ENCODE peak calls at places on chromosome 18, in seven cellular contexts. R is IMR-90, M is upper lobe of right lung, D is brain microvascular endothelial cell, C is HepG2, X is K562, V is fibroblast of lung. Q is an unnamed sample.

GRCh38 chr18:51128533-51128932 is 68.9 kb downstream of the MEX3C start:
- DNase-seq in R (no peak), M (no peak), D (no peak), C (no peak), X (no peak), V (no peak), Q (no peak)

GRCh38 chr18:23982154-23983071 is 32.1 kb upstream of the TTC39C start:
- DNase-seq in R (peak), M (no peak), D (peak), C (no peak), X (no peak), V (peak), Q (peak)

GRCh38 chr18:35478520-35479435 is 19.0 kb downstream of the INO80C start:
- DNase-seq in R (peak), M (no peak), D (peak), C (peak), X (peak), V (peak), Q (no peak)

GRCh38 chr18:12586956-12587355 is 71.0 kb downstream of the SPIRE1 start:
- DNase-seq in R (no peak), M (no peak), D (no peak), C (no peak), X (no peak), V (no peak), Q (no peak)

GRCh38 chr18:13574355-13574754 is 152.0 kb downstream of the FAM210A start:
- DNase-seq in R (no peak), M (no peak), D (no peak), C (no peak), X (no peak), V (no peak), Q (peak)

GRCh38 chr18:46042571-46043123 is 29.4 kb downstream of the PSTPIP2 start:
- DNase-seq in R (peak), M (no peak), D (no peak), C (no peak), X (no peak), V (peak), Q (no peak)

GRCh38 chr18:56799756-56800155 is 148.6 kb downstream of the WDR7 start:
- DNase-seq in R (peak), M (no peak), D (no peak), C (no peak), X (no peak), V (peak), Q (no peak)

GRCh38 chr18:22434973-22435608 is 17.4 kb upstream of the CTAGE1 start:
- DNase-seq in R (peak), M (no peak), D (peak), C (no peak), X (peak), V (peak), Q (no peak)

GRCh38 chr18:45745817-45746461 is 22.0 kb downstream of the SLC14A1 start:
- DNase-seq in R (no peak), M (no peak), D (no peak), C (no peak), X (no peak), V (no peak), Q (no peak)

GRCh38 chr18:25239636-25240468 is 112.1 kb downstream of the ZNF521 start:
- DNase-seq in R (peak), M (no peak), D (no peak), C (no peak), X (peak), V (peak), Q (no peak)

GRCh38 chr18:50307738-50308470 is 20.4 kb upstream of the CXXC1 start:
- DNase-seq in R (peak), M (peak), D (peak), C (peak), X (peak), V (peak), Q (peak)

GRCh38 chr18:46755315-46756171 is 1.3 kb downstream of the ST8SIA5 start:
- DNase-seq in R (no peak), M (no peak), D (no peak), C (no peak), X (no peak), V (no peak), Q (no peak)

GRCh38 chr18:68103561-68103960 is 587.0 kb upstream of the DSEL start:
- DNase-seq in R (no peak), M (no peak), D (no peak), C (no peak), X (no peak), V (no peak), Q (no peak)

GRCh38 chr18:39371996-39372395 is 1806.4 kb upstream of the CELF4 start:
- DNase-seq in R (no peak), M (no peak), D (no peak), C (no peak), X (no peak), V (no peak), Q (no peak)

GRCh38 chr18:61738042-61738441 is 154.8 kb downstream of the RNF152 start:
- DNase-seq in R (no peak), M (no peak), D (no peak), C (no peak), X (no peak), V (no peak), Q (peak)

GRCh38 chr18:7291046-7291445 is 60.2 kb downstream of the LRRC30 start:
- DNase-seq in R (no peak), M (no peak), D (no peak), C (no peak), X (no peak), V (no peak), Q (no peak)

GRCh38 chr18:47801817-47802216 is 128.6 kb downstream of the SMAD2 start:
- DNase-seq in R (no peak), M (no peak), D (no peak), C (no peak), X (no peak), V (no peak), Q (no peak)

GRCh38 chr18:23614891-23615290 is 28.6 kb upstream of the NPC1 start:
- DNase-seq in R (no peak), M (no peak), D (no peak), C (no peak), X (no peak), V (no peak), Q (no peak)

GRCh38 chr18:28041366-28041765 is 135.6 kb downstream of the CDH2 start:
- DNase-seq in R (peak), M (no peak), D (peak), C (no peak), X (no peak), V (peak), Q (no peak)

GRCh38 chr18:75854174-75854573 is 426.7 kb upstream of the SMIM21 start:
- DNase-seq in R (no peak), M (no peak), D (no peak), C (peak), X (peak), V (no peak), Q (no peak)

GRCh38 chr18:74498712-74499629 is 2.8 kb downstream of the CNDP2 start:
- DNase-seq in R (no peak), M (peak), D (no peak), C (no peak), X (peak), V (peak), Q (no peak)
- H3K4me3 ChIP-seq in R (no peak), M (peak), D (no peak), C (no peak), X (peak), V (no peak), Q (no peak)

DNA sequence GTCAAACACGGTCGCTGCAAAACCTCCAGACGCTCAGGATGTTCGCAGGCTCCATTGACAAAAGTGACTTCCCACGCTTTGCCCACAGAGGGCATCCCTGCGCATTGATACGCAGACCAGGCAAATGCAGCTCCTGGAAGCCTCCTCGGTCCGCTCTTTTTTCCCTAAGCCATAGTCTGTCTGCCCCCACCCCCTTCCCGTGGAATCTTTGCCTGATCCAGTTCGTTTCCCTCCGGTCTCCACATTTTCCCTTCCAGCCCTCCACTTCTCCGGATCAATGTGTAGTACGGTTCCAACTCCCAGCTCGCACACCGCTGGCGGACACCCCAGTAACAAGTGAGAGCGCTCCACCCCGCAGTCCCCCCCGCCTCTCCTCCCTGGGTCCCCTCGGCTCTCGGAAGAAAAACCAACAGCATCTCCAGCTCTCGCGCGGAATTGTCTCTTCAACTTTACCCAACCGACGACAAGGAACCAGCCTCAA is at the start of gene DCC:
- DNase-seq in R (peak), M (no peak), D (peak), C (peak), X (peak), V (peak), Q (no peak)
- TF ChIP-seq CTCF in R (peak), M (peak), D (peak), C (peak), X (no peak), V (peak), Q (no peak)

DNA sequence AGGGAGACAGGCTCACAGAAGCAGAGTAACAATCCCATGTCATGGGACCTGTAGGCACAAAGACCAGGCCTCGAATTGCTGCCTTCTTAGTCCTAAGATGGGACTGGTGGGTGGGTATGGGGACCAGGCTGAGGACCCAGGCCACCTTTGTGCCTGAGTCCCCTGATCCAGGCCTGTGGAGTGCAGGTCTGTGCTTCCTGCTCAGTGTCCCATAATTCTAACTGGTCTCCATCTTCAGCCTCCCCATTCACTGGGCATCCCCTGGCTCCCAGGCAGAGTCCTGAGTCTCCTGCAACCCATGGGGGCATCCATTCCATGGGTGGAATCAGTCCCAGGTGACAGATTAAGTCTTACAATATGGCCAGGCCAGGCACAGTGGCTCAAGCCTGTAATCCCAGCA is 83.9 kb downstream of the SMAD7 start:
- DNase-seq in R (no peak), M (no peak), D (no peak), C (no peak), X (no peak), V (no peak), Q (no peak)
- H3K27ac ChIP-seq in R (no peak), M (no peak), D (no peak), C (no peak), X (no peak), V (no peak), Q (no peak)

DNA sequence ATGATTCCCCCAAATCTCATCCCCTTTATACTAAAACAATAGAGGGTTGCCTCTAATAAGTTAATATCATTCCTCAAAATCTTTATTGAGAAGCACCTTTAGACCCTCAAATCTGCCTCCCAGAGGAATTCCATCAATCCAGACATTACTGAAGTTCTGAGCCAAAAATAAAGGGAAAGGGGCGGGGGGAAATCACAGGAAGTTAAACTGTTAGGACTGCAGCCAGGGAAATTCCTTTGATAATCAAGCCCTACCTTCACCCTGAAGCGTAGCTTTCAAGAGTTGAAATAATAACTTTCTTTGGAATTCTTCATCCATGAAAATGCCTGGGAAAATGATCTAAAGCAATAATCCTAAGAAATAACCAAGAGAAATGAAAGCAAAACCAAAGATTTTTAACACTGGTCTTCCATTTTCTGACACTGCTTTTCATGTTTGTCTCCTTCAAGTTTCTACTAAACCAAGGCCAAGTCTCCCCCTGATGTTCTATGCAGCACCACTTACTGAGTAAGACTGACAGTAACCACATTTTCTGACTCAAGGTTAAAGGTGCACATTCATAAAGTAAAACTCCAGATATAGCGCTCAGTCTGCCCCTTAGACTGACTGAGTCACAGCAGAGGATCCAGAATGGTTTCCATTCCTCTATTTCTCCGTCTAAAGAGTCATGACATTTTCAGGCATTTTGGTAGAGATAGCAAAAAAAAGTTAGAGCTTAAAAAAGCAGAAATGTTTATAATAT is 78.2 kb downstream of the TCF4 start:
- DNase-seq in R (peak), M (no peak), D (peak), C (no peak), X (peak), V (peak), Q (no peak)
- H3K4me3 ChIP-seq in R (peak), M (peak), D (peak), C (no peak), X (no peak), V (peak), Q (peak)

GRCh38 chr18:34350778-34351177 is 126.1 kb upstream of the NOL4 start:
- DNase-seq in R (no peak), M (peak), D (no peak), C (no peak), X (no peak), V (no peak), Q (no peak)

GRCh38 chr18:34357944-34358580 is 133.3 kb upstream of the NOL4 start:
- DNase-seq in R (no peak), M (no peak), D (no peak), C (no peak), X (no peak), V (no peak), Q (no peak)

GRCh38 chr18:34354351-34354750 is 129.6 kb upstream of the NOL4 start:
- DNase-seq in R (no peak), M (no peak), D (no peak), C (no peak), X (no peak), V (no peak), Q (no peak)

DNA sequence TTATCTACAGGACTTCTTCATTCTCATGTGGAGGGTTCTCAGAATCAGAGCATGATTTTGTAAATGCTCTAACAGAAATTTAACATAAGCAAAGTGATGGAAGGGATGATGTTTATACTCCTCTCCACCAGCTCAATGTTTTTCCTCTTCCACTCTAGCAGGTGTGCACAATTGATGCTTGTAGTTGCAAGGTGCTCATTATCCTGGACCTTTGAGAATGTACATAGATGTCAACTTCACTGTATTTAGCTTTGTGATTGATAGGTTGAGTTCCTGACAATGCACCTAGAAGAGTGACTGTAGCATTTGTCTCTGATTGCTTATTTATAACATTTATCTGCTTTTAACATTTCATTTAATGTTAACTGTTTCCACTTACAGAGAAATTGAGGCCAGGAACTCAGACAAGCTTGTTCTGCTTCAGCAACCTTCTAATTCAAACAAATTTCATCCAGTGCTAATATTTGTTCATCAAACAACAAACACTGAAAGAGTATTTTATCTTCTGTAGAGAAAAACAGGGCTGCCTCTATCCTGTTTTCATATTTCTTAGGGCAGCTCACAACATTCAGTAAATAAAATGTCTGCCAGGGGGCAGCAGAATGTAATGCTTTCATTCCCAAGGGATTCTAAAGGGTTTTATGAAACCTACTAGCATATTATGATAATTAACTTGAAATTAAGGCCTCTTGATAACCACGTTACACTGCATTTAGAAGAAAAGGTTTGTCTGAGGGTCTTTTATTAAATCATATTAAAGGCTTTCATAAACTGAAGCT is 127.9 kb upstream of the NOL4 start:
- DNase-seq in R (no peak), M (no peak), D (no peak), C (peak), X (no peak), V (peak), Q (no peak)
- TF ChIP-seq CTCF in R (peak), M (peak), D (peak), C (peak), X (no peak), V (peak), Q (no peak)

DNA sequence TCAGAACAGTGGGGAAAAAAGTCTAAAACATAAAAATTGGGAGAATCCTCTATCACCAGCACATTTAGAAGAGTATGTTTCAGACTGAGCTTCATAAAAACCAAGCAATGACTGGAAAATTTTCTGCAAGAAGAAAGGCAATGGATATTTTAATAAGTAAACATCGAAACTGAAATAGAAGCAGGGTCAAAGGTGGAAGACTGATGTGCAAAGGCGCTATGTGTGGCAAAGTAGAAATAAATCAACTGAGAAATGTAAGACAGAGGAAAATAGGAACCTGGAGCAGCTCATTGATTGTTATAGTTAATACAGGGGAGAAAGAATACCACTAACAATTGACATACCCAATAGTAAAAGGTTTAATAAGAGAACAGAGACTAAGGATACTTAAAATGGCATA is 818.4 kb downstream of the SOCS6 start:
- DNase-seq in R (no peak), M (no peak), D (no peak), C (no peak), X (no peak), V (no peak), Q (no peak)
- H3K27ac ChIP-seq in R (no peak), M (no peak), D (no peak), C (no peak), X (no peak), V (no peak), Q (peak)

GRCh38 chr18:77021075-77021474 is 111.5 kb downstream of the MBP start:
- DNase-seq in R (no peak), M (no peak), D (no peak), C (no peak), X (no peak), V (no peak), Q (no peak)
- H3K4me3 ChIP-seq in R (no peak), M (no peak), D (no peak), C (no peak), X (no peak), V (no peak), Q (no peak)